ENCODE peak calls at places on chromosomes 16 and 17, in eight cellular contexts. One of them, this sample, is unnamed.

GRCh38 chr17:40886090-40886489 is 1.0 kb upstream of the KRT20 start:
- DNase-seq in PC-3: peak; percentile 25
- DNase-seq in mammary epithelial cell: no peak
- DNase-seq in CD8-positive, alpha-beta T cell: no peak
- DNase-seq in skeletal muscle cell: no peak
- DNase-seq in cardiac muscle cell: peak; percentile 4
- DNase-seq in body of pancreas: no peak
- DNase-seq in OCI-LY7: no peak
- DNase-seq in this sample: no peak

GRCh38 chr16:87602005-87602790 is at the start of gene JPH3:
- DNase-seq in PC-3: no peak
- DNase-seq in mammary epithelial cell: no peak
- DNase-seq in CD8-positive, alpha-beta T cell: no peak
- DNase-seq in skeletal muscle cell: no peak
- DNase-seq in cardiac muscle cell: no peak
- DNase-seq in body of pancreas: no peak
- DNase-seq in OCI-LY7: no peak
- DNase-seq in this sample: peak; percentile 9

GRCh38 chr17:59001158-59001814 is 105.4 kb downstream of the TRIM37 start:
- DNase-seq in PC-3: peak; percentile 33
- DNase-seq in mammary epithelial cell: no peak
- DNase-seq in CD8-positive, alpha-beta T cell: peak; percentile 74
- DNase-seq in skeletal muscle cell: no peak
- DNase-seq in cardiac muscle cell: peak; percentile 67
- DNase-seq in body of pancreas: peak; percentile 26
- DNase-seq in OCI-LY7: peak; percentile 90
- DNase-seq in this sample: no peak

GRCh38 chr16:84378567-84378966 is 10.2 kb downstream of the ATP2C2 start:
- DNase-seq in PC-3: no peak
- DNase-seq in mammary epithelial cell: no peak
- DNase-seq in CD8-positive, alpha-beta T cell: no peak
- DNase-seq in skeletal muscle cell: no peak
- DNase-seq in cardiac muscle cell: no peak
- DNase-seq in body of pancreas: no peak
- DNase-seq in OCI-LY7: no peak
- DNase-seq in this sample: no peak

GRCh38 chr16:70345840-70346239 is 863 bp upstream of the DDX19A start:
- DNase-seq in PC-3: no peak
- DNase-seq in mammary epithelial cell: no peak
- DNase-seq in CD8-positive, alpha-beta T cell: no peak
- DNase-seq in skeletal muscle cell: no peak
- DNase-seq in cardiac muscle cell: no peak
- DNase-seq in body of pancreas: no peak
- DNase-seq in OCI-LY7: no peak
- DNase-seq in this sample: no peak

GRCh38 chr16:53566568-53566967 is 63.6 kb upstream of the AKTIP start:
- DNase-seq in PC-3: no peak
- DNase-seq in mammary epithelial cell: no peak
- DNase-seq in CD8-positive, alpha-beta T cell: no peak
- DNase-seq in skeletal muscle cell: no peak
- DNase-seq in cardiac muscle cell: no peak
- DNase-seq in body of pancreas: no peak
- DNase-seq in OCI-LY7: no peak
- DNase-seq in this sample: no peak

GRCh38 chr17:77019955-77020379 is 120.8 kb upstream of the SEC14L1 start:
- DNase-seq in PC-3: no peak
- DNase-seq in mammary epithelial cell: no peak
- DNase-seq in CD8-positive, alpha-beta T cell: no peak
- DNase-seq in skeletal muscle cell: peak; percentile 41
- DNase-seq in cardiac muscle cell: peak; percentile 27
- DNase-seq in body of pancreas: no peak
- DNase-seq in OCI-LY7: no peak
- DNase-seq in this sample: no peak

GRCh38 chr17:18155179-18155578 is 28.4 kb upstream of the ALKBH5 start:
- DNase-seq in PC-3: no peak
- DNase-seq in mammary epithelial cell: no peak
- DNase-seq in CD8-positive, alpha-beta T cell: no peak
- DNase-seq in skeletal muscle cell: no peak
- DNase-seq in cardiac muscle cell: no peak
- DNase-seq in body of pancreas: no peak
- DNase-seq in OCI-LY7: no peak
- DNase-seq in this sample: no peak

GRCh38 chr17:4536259-4536741 is 18.9 kb downstream of the MYBBP1A start:
- DNase-seq in PC-3: no peak
- DNase-seq in mammary epithelial cell: no peak
- DNase-seq in CD8-positive, alpha-beta T cell: no peak
- DNase-seq in skeletal muscle cell: no peak
- DNase-seq in cardiac muscle cell: peak; percentile 49
- DNase-seq in body of pancreas: no peak
- DNase-seq in OCI-LY7: no peak
- DNase-seq in this sample: no peak

GRCh38 chr17:29930399-29931010 is 477 bp upstream of the SSH2 start:
- DNase-seq in PC-3: no peak
- DNase-seq in mammary epithelial cell: peak; percentile 12
- DNase-seq in CD8-positive, alpha-beta T cell: no peak
- DNase-seq in skeletal muscle cell: no peak
- DNase-seq in cardiac muscle cell: no peak
- DNase-seq in body of pancreas: no peak
- DNase-seq in OCI-LY7: no peak
- DNase-seq in this sample: no peak

GRCh38 chr17:78430892-78431691 is 52.6 kb downstream of the PGS1 start:
- DNase-seq in PC-3: no peak
- DNase-seq in mammary epithelial cell: no peak
- DNase-seq in CD8-positive, alpha-beta T cell: no peak
- DNase-seq in skeletal muscle cell: no peak
- DNase-seq in cardiac muscle cell: peak; percentile 35
- DNase-seq in body of pancreas: no peak
- DNase-seq in OCI-LY7: no peak
- DNase-seq in this sample: no peak

GRCh38 chr16:71986131-71986530 is 14.1 kb downstream of the PKD1L3 start:
- DNase-seq in PC-3: no peak
- DNase-seq in mammary epithelial cell: no peak
- DNase-seq in CD8-positive, alpha-beta T cell: no peak
- DNase-seq in skeletal muscle cell: no peak
- DNase-seq in cardiac muscle cell: no peak
- DNase-seq in body of pancreas: no peak
- DNase-seq in OCI-LY7: no peak
- DNase-seq in this sample: no peak

GRCh38 chr16:84985079-84986065 is 26.0 kb downstream of the ZDHHC7 start:
- DNase-seq in PC-3: peak; percentile 54
- DNase-seq in mammary epithelial cell: peak; percentile 77
- DNase-seq in CD8-positive, alpha-beta T cell: no peak
- DNase-seq in skeletal muscle cell: peak; percentile 72
- DNase-seq in cardiac muscle cell: peak; percentile 71
- DNase-seq in body of pancreas: no peak
- DNase-seq in OCI-LY7: no peak
- DNase-seq in this sample: no peak

GRCh38 chr16:28528463-28528867 is 10.3 kb downstream of the NUPR1 start:
- DNase-seq in PC-3: no peak
- DNase-seq in mammary epithelial cell: no peak
- DNase-seq in CD8-positive, alpha-beta T cell: no peak
- DNase-seq in skeletal muscle cell: no peak
- DNase-seq in cardiac muscle cell: no peak
- DNase-seq in body of pancreas: peak; percentile 79
- DNase-seq in OCI-LY7: no peak
- DNase-seq in this sample: no peak

GRCh38 chr17:48704521-48704920 is 17.8 kb downstream of the PRAC1 start:
- DNase-seq in PC-3: no peak
- DNase-seq in mammary epithelial cell: no peak
- DNase-seq in CD8-positive, alpha-beta T cell: no peak
- DNase-seq in skeletal muscle cell: no peak
- DNase-seq in cardiac muscle cell: no peak
- DNase-seq in body of pancreas: no peak
- DNase-seq in OCI-LY7: no peak
- DNase-seq in this sample: no peak

GRCh38 chr16:82509636-82510035 is 117.1 kb upstream of the CDH13 start:
- DNase-seq in PC-3: no peak
- DNase-seq in mammary epithelial cell: peak; percentile 7
- DNase-seq in CD8-positive, alpha-beta T cell: no peak
- DNase-seq in skeletal muscle cell: no peak
- DNase-seq in cardiac muscle cell: no peak
- DNase-seq in body of pancreas: no peak
- DNase-seq in OCI-LY7: no peak
- DNase-seq in this sample: no peak

GRCh38 chr17:57875109-57876022 is 25.5 kb upstream of the MRPS23 start:
- DNase-seq in PC-3: peak; percentile 99
- DNase-seq in mammary epithelial cell: peak; percentile 91
- DNase-seq in CD8-positive, alpha-beta T cell: no peak
- DNase-seq in skeletal muscle cell: peak; percentile 95
- DNase-seq in cardiac muscle cell: peak; percentile 99
- DNase-seq in body of pancreas: peak; percentile 65
- DNase-seq in OCI-LY7: no peak
- DNase-seq in this sample: peak; percentile 70

GRCh38 chr17:59783221-59784016 is 76.0 kb downstream of the VMP1 start:
- DNase-seq in PC-3: peak; percentile 74
- DNase-seq in mammary epithelial cell: peak; percentile 36
- DNase-seq in CD8-positive, alpha-beta T cell: no peak
- DNase-seq in skeletal muscle cell: no peak
- DNase-seq in cardiac muscle cell: peak; percentile 67
- DNase-seq in body of pancreas: no peak
- DNase-seq in OCI-LY7: peak; percentile 55
- DNase-seq in this sample: no peak

GRCh38 chr16:83779881-83780280 is 27.9 kb upstream of the HSBP1 start:
- DNase-seq in PC-3: peak; percentile 25
- DNase-seq in mammary epithelial cell: no peak
- DNase-seq in CD8-positive, alpha-beta T cell: no peak
- DNase-seq in skeletal muscle cell: peak; percentile 12
- DNase-seq in cardiac muscle cell: peak; percentile 56
- DNase-seq in body of pancreas: no peak
- DNase-seq in OCI-LY7: no peak
- DNase-seq in this sample: no peak

GRCh38 chr16:69324013-69324531 is 6.3 kb downstream of the PDF start:
- DNase-seq in PC-3: no peak
- DNase-seq in mammary epithelial cell: no peak
- DNase-seq in CD8-positive, alpha-beta T cell: no peak
- DNase-seq in skeletal muscle cell: no peak
- DNase-seq in cardiac muscle cell: no peak
- DNase-seq in body of pancreas: peak; percentile 58
- DNase-seq in OCI-LY7: no peak
- DNase-seq in this sample: no peak

GRCh38 chr16:30785126-30786106 is 1.6 kb downstream of the ZNF629 start:
- DNase-seq in PC-3: no peak
- DNase-seq in mammary epithelial cell: no peak
- DNase-seq in CD8-positive, alpha-beta T cell: no peak
- DNase-seq in skeletal muscle cell: no peak
- DNase-seq in cardiac muscle cell: no peak
- DNase-seq in body of pancreas: no peak
- DNase-seq in OCI-LY7: no peak
- DNase-seq in this sample: no peak
- H3K4me3 ChIP-seq in PC-3: peak overlapping the region; percentile 88
- H3K4me3 ChIP-seq in mammary epithelial cell: peak overlapping the region; percentile 72
- H3K4me3 ChIP-seq in CD8-positive, alpha-beta T cell: no peak overlapping the region
- H3K4me3 ChIP-seq in skeletal muscle cell: peak overlapping the region; percentile 94
- H3K4me3 ChIP-seq in cardiac muscle cell: peak overlapping the region; percentile 97
- H3K4me3 ChIP-seq in body of pancreas: no peak overlapping the region
- H3K4me3 ChIP-seq in OCI-LY7: no peak overlapping the region
- H3K4me3 ChIP-seq in this sample: no peak overlapping the region

DNA sequence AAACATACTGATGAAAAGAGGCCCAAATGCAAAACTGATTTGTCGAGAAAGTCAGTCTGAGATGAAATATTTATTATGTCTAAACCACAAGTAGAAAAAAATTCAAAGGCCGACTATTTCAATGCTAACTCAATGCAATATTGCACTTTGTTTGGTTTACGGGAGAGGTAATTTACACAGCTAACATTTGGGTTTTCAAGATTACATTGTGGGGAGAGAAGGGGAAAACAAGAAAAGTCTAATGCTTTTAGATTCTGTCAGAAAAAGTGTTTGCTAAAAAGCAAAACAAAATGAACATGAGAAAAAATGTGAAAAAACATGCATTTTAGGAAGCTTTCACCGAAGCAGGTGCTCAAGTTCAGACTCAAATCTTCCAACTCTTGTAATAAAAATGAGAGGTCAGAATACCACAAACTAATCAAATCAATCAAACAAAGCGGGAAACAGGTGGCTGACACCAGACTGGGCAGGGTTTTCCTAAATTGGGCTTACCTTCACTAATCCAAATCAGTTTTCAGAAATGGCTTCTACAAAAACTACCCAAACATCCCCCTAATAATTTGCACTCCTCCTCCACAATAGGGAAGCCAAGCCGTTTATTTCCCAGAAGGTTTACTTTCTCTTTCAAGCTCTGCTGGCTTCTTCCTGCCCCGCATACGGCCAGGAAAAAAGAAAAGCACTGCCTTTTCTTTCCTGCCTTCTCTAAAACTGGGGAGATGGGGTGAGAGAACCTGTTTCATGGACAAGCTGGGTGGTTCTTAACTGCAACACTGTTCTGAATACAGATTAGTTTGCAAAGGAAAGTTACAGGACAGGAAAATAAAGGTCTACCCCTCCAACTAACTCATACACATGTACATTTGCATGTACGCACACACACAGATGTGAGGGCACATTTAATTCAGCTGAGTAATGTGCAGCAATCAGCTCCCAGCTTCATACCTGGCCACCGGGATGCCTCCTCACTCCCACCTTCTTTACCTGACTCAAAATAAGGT is 9.3 kb downstream of the STAT3 start:
- DNase-seq in PC-3: no peak
- DNase-seq in mammary epithelial cell: peak; percentile 61
- DNase-seq in CD8-positive, alpha-beta T cell: no peak
- DNase-seq in skeletal muscle cell: no peak
- DNase-seq in cardiac muscle cell: peak; percentile 29
- DNase-seq in body of pancreas: no peak
- DNase-seq in OCI-LY7: peak; percentile 46
- DNase-seq in this sample: no peak
- H3K4me3 ChIP-seq in PC-3: no peak overlapping the region
- H3K4me3 ChIP-seq in mammary epithelial cell: peak overlapping the region; percentile 15
- H3K4me3 ChIP-seq in CD8-positive, alpha-beta T cell: peak overlapping the region; percentile 30
- H3K4me3 ChIP-seq in skeletal muscle cell: peak overlapping the region; percentile 19
- H3K4me3 ChIP-seq in cardiac muscle cell: no peak overlapping the region
- H3K4me3 ChIP-seq in body of pancreas: no peak overlapping the region
- H3K4me3 ChIP-seq in OCI-LY7: peak overlapping the region; percentile 64
- H3K4me3 ChIP-seq in this sample: peak overlapping the region; percentile 25

GRCh38 chr16:1002399-1003161 is 21.0 kb downstream of the SOX8 start:
- DNase-seq in PC-3: peak; percentile 94
- DNase-seq in mammary epithelial cell: peak; percentile 69
- DNase-seq in CD8-positive, alpha-beta T cell: peak; percentile 71
- DNase-seq in skeletal muscle cell: peak; percentile 41
- DNase-seq in cardiac muscle cell: peak; percentile 87
- DNase-seq in body of pancreas: no peak
- DNase-seq in OCI-LY7: no peak
- DNase-seq in this sample: no peak
- H3K4me3 ChIP-seq in PC-3: no peak overlapping the region
- H3K4me3 ChIP-seq in mammary epithelial cell: no peak overlapping the region
- H3K4me3 ChIP-seq in CD8-positive, alpha-beta T cell: no peak overlapping the region
- H3K4me3 ChIP-seq in skeletal muscle cell: no peak overlapping the region
- H3K4me3 ChIP-seq in cardiac muscle cell: no peak overlapping the region
- H3K4me3 ChIP-seq in body of pancreas: no peak overlapping the region
- H3K4me3 ChIP-seq in OCI-LY7: no peak overlapping the region
- H3K4me3 ChIP-seq in this sample: no peak overlapping the region

DNA sequence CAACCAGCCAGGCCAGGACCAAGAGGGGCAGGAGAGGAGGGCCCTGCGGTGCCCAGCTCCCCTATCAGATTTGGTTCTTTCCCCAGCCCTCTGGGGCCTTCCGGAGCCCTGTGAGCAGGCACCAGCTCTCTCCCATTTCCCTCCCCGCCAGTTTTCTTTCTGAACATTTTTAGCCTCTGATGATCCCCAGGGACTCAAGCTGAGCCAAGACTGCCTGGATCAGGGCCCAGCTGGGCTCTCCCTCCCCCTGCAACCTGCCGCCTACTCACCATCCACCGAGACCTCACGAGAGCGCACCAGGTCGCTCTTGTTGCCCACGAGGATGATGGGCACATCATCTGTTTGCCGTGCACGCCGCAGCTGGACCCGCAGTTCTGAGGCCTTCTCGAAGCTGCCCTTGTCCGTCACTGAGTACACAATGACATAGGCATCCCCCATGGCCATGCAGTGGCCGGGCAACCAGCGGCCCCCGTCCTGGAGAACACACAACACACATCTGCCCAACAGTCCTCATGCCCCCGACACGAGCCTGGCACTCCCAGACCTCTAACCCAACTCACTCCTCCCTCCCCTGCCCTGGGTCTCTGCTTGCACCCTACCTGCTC is 2.0 kb downstream of the RRAD start:
- DNase-seq in PC-3: no peak
- DNase-seq in mammary epithelial cell: no peak
- DNase-seq in CD8-positive, alpha-beta T cell: no peak
- DNase-seq in skeletal muscle cell: no peak
- DNase-seq in cardiac muscle cell: peak; percentile 83
- DNase-seq in body of pancreas: no peak
- DNase-seq in OCI-LY7: no peak
- DNase-seq in this sample: no peak
- H3K4me3 ChIP-seq in PC-3: no peak overlapping the region
- H3K4me3 ChIP-seq in mammary epithelial cell: no peak overlapping the region
- H3K4me3 ChIP-seq in CD8-positive, alpha-beta T cell: no peak overlapping the region
- H3K4me3 ChIP-seq in skeletal muscle cell: no peak overlapping the region
- H3K4me3 ChIP-seq in cardiac muscle cell: peak overlapping the region; percentile 92
- H3K4me3 ChIP-seq in body of pancreas: no peak overlapping the region
- H3K4me3 ChIP-seq in OCI-LY7: no peak overlapping the region
- H3K4me3 ChIP-seq in this sample: no peak overlapping the region

This sample was measured in Jurkat, Clone E6-1.